ENCODE peak calls at places on chromosomes 7 and 10, in eight cellular contexts. B is foreskin fibroblast, H is iris pigment epithelial cell, G is Daoy, J is WERI-Rb-1, I is HAP-1, Z is NT2/D1, V is renal cortical epithelial cell. Y is an unnamed sample.

GRCh38 chr10:8238989-8239388 is 184.5 kb downstream of the GATA3 start:
- DNase-seq in B (no peak), H (no peak), G (no peak), J (no peak), I (no peak), Z (no peak), V (no peak), Y (no peak)

GRCh38 chr7:70322786-70323185 is 724.5 kb downstream of the AUTS2 start:
- DNase-seq in B (no peak), H (no peak), G (no peak), J (peak), I (no peak), Z (no peak), V (no peak), Y (no peak)

GRCh38 chr10:74924251-74924954 is 98.0 kb downstream of the KAT6B start:
- DNase-seq in B (peak), H (peak), G (peak), J (no peak), I (peak), Z (no peak), V (peak), Y (peak)

GRCh38 chr7:114925443-114925842 is 3.5 kb downstream of the MDFIC start:
- DNase-seq in B (peak), H (no peak), G (no peak), J (no peak), I (no peak), Z (no peak), V (no peak), Y (no peak)

GRCh38 chr10:31700222-31700621 is 228.4 kb downstream of the ARHGAP12 start:
- DNase-seq in B (no peak), H (peak), G (no peak), J (no peak), I (no peak), Z (no peak), V (no peak), Y (no peak)

GRCh38 chr10:9211228-9211627 is 1156.7 kb downstream of the GATA3 start:
- DNase-seq in B (peak), H (peak), G (no peak), J (no peak), I (no peak), Z (no peak), V (no peak), Y (no peak)

GRCh38 chr7:43314379-43315158 is 202.1 kb downstream of the HECW1 start:
- DNase-seq in B (no peak), H (no peak), G (no peak), J (no peak), I (no peak), Z (no peak), V (no peak), Y (no peak)

GRCh38 chr10:21702633-21703111 is 168.6 kb downstream of the MLLT10 start:
- DNase-seq in B (no peak), H (no peak), G (no peak), J (no peak), I (no peak), Z (no peak), V (no peak), Y (no peak)

GRCh38 chr10:128934492-128934891 is 532.5 kb upstream of the MGMT start:
- DNase-seq in B (no peak), H (no peak), G (no peak), J (no peak), I (no peak), Z (no peak), V (no peak), Y (no peak)

Y was measured in kidney tubule cell.